ENCODE peak calls at places on chromosomes 5 and 9, in seven cellular contexts. B is naive thymus-derived CD4-positive, alpha-beta T cell; N is mammary epithelial cell; I is OCI-LY7; P is endodermal cell; Q is CD4-positive, alpha-beta T cell; D is tibial nerve. Y is an unnamed sample.

GRCh38 chr9:71647094-71647591 is 121.2 kb downstream of the CEMIP2 start:
- DNase-seq in N (peak; percentile 76), I (no peak), Q (no peak), D (peak; percentile 41), B (no peak), P (peak; percentile 55), Y (no peak)

GRCh38 chr5:137061382-137061781 is 437.7 kb downstream of the SPOCK1 start:
- DNase-seq in N (no peak), Q (no peak), B (no peak), I (no peak), D (no peak), P (no peak), Y (no peak)

GRCh38 chr9:115022760-115023434 is 92.5 kb upstream of the TNFSF8 start:
- DNase-seq in I (no peak), D (no peak), N (peak; percentile 84), Q (no peak), B (no peak), P (no peak), Y (no peak)

GRCh38 chr5:143036146-143036927 is 266.2 kb downstream of the ARHGAP26 start:
- DNase-seq in I (no peak), P (no peak), Q (no peak), N (no peak), B (no peak), D (no peak), Y (no peak)

GRCh38 chr5:168820776-168821302 is 241.7 kb upstream of the PANK3 start:
- DNase-seq in P (no peak), B (no peak), I (no peak), Q (no peak), D (no peak), N (no peak), Y (no peak)

GRCh38 chr9:94912700-94913249 is 186.3 kb downstream of the AOPEP start:
- DNase-seq in D (no peak), B (no peak), N (peak; percentile 67), P (peak; percentile 47), I (no peak), Q (no peak), Y (no peak)

GRCh38 chr5:59598547-59598874 is 295.0 kb downstream of the PDE4D start:
- DNase-seq in Q (no peak), I (peak; percentile 6), B (no peak), P (no peak), D (no peak), N (peak; percentile 37), Y (no peak)

GRCh38 chr5:55868846-55869245 is 17.7 kb downstream of the IL31RA start:
- DNase-seq in B (no peak), I (no peak), Q (no peak), P (no peak), N (peak; percentile 99), D (no peak), Y (no peak)

GRCh38 chr5:174159327-174160247 is 114.1 kb downstream of the NSG2 start:
- DNase-seq in B (no peak), D (no peak), Q (no peak), I (no peak), P (peak; percentile 46), N (peak; percentile 51), Y (no peak)

GRCh38 chr5:50435131-50435530 is 6.0 kb downstream of the EMB start:
- DNase-seq in N (no peak), Q (no peak), I (no peak), P (no peak), B (no peak), D (no peak), Y (no peak)

GRCh38 chr5:177329883-177330282 is 18.2 kb upstream of the MXD3 start:
- DNase-seq in Q (no peak), N (no peak), D (no peak), B (no peak), I (no peak), P (no peak), Y (no peak)

GRCh38 chr9:73743826-73744225 is 592.2 kb downstream of the ANXA1 start:
- DNase-seq in I (no peak), Q (no peak), D (no peak), N (peak; percentile 64), P (no peak), B (no peak), Y (no peak)

GRCh38 chr5:153352685-153353219 is 137.7 kb upstream of the GRIA1 start:
- DNase-seq in D (no peak), Q (no peak), P (no peak), I (no peak), N (peak; percentile 75), B (no peak), Y (no peak)

GRCh38 chr5:135139397-135140134 is 105.5 kb upstream of the PITX1 start:
- DNase-seq in P (no peak), N (peak; percentile 85), I (no peak), B (no peak), D (no peak), Q (no peak), Y (no peak)

GRCh38 chr9:132026932-132027585 is 52.6 kb downstream of the MED27 start:
- DNase-seq in N (peak; percentile 91), D (no peak), B (no peak), P (no peak), I (no peak), Q (no peak), Y (no peak)

GRCh38 chr5:180378412-180379344 is 25.5 kb upstream of the GFPT2 start:
- DNase-seq in N (no peak), Q (no peak), D (no peak), P (no peak), I (no peak), B (no peak), Y (no peak)

GRCh38 chr5:127923804-127924570 is 159.6 kb upstream of the SLC12A2 start:
- DNase-seq in Q (no peak), B (no peak), P (no peak), N (peak; percentile 72), I (no peak), D (no peak), Y (no peak)

GRCh38 chr9:68492801-68493200 is 47.9 kb downstream of the TMEM252 start:
- DNase-seq in N (no peak), P (no peak), B (no peak), I (no peak), Q (no peak), D (no peak), Y (no peak)

GRCh38 chr5:39947657-39948056 is 522.9 kb upstream of the DAB2 start:
- DNase-seq in Q (no peak), B (no peak), N (peak; percentile 33), P (no peak), D (no peak), I (no peak), Y (no peak)

GRCh38 chr5:14503017-14503680 is 78.4 kb upstream of the OTULINL start:
- DNase-seq in I (no peak), N (no peak), D (no peak), Q (no peak), P (no peak), B (no peak), Y (no peak)

GRCh38 chr9:77926314-77926959 is 105.2 kb downstream of the GNAQ start:
- DNase-seq in N (peak; percentile 41), D (no peak), P (no peak), Q (no peak), B (no peak), I (no peak), Y (no peak)

GRCh38 chr5:156147948-156148285 is 179.0 kb upstream of the SGCD start:
- DNase-seq in I (no peak), P (no peak), N (no peak), D (no peak), Q (no peak), B (no peak), Y (no peak)

DNA sequence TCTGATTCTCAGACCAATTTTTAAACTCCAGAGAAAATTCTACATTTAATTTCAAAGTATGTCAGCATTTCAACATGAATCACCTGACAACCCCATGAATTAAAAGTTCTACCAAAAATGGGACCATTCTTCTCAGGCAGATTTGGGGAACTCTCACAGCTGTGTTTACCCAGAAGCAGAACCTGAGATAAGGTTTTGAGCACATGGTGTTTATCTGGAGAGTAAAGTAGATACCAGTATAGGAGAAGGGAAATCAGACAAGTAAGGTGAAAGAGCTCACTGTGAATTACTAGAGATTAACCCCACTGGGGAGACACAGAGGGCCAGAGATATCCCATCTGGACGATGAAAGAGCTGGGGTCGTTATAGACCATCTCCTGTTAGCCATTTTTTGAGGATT is 729.1 kb downstream of the DNAH5 start:
- DNase-seq in B (no peak), N (no peak), D (no peak), I (no peak), Q (no peak), P (no peak), Y (no peak)
- H3K9me3 ChIP-seq in B (peaks cover 11% of the 10 kb centered on the region), N (no peaks in the 10 kb centered on the region), D (no peaks in the 10 kb centered on the region), I (no peaks in the 10 kb centered on the region), Q (no peaks in the 10 kb centered on the region), P (no peaks in the 10 kb centered on the region), Y (peaks cover 4% of the 10 kb centered on the region)

GRCh38 chr5:179111267-179112207 is 51.4 kb downstream of the ZNF354C start:
- DNase-seq in D (no peak), P (peak; percentile 11), I (no peak), N (no peak), B (no peak), Q (no peak), Y (no peak)

GRCh38 chr5:179113945-179114641 is 53.9 kb downstream of the ZNF354C start:
- DNase-seq in P (peak; percentile 14), D (no peak), B (no peak), N (no peak), Q (no peak), I (no peak), Y (no peak)

GRCh38 chr5:179112469-179113142 is 52.4 kb downstream of the ZNF354C start:
- DNase-seq in P (peak; percentile 12), N (no peak), I (no peak), D (no peak), Q (no peak), B (no peak), Y (no peak)

GRCh38 chr5:179114756-179115155 is 54.6 kb downstream of the ZNF354C start:
- DNase-seq in Q (no peak), P (peak; percentile 9), D (no peak), I (no peak), B (no peak), N (no peak), Y (no peak)

GRCh38 chr5:179113143-179113530 is 53.0 kb downstream of the ZNF354C start:
- DNase-seq in B (no peak), D (no peak), I (no peak), P (peak; percentile 8), Q (no peak), N (no peak), Y (no peak)
- H3K9me3 ChIP-seq in B (peaks cover 42% of the 10 kb centered on the region), D (no peaks in the 10 kb centered on the region), I (no peaks in the 10 kb centered on the region), P (peaks cover 19% of the 10 kb centered on the region), Q (peaks cover 30% of the 10 kb centered on the region), N (peaks cover 39% of the 10 kb centered on the region), Y (peaks cover 3% of the 10 kb centered on the region)

GRCh38 chr9:96769989-96770388 is 7.9 kb downstream of the ZNF510 start:
- DNase-seq in Q (no peak), P (no peak), N (no peak), D (no peak), I (no peak), B (no peak), Y (no peak)
- H3K9me3 ChIP-seq in Q (peaks cover 68% of the 10 kb centered on the region), P (peaks cover 92% of the 10 kb centered on the region), N (peaks cover 33% of the 10 kb centered on the region), D (peaks cover 6% of the 10 kb centered on the region), I (peaks cover 63% of the 10 kb centered on the region), B (peaks cover 66% of the 10 kb centered on the region), Y (peaks cover 41% of the 10 kb centered on the region)

GRCh38 chr5:77761606-77762005 is 14.5 kb downstream of the TBCA start:
- DNase-seq in D (no peak), B (no peak), Q (no peak), P (no peak), I (no peak), N (no peak), Y (no peak)

GRCh38 chr5:77758141-77758938 is 17.8 kb downstream of the TBCA start:
- DNase-seq in D (no peak), P (no peak), N (no peak), I (no peak), Q (no peak), B (no peak), Y (no peak)
- H3K9me3 ChIP-seq in D (no peaks in the 10 kb centered on the region), P (peaks cover 52% of the 10 kb centered on the region), N (no peaks in the 10 kb centered on the region), I (peaks cover 6% of the 10 kb centered on the region), Q (no peaks in the 10 kb centered on the region), B (peaks cover under 1% of the 10 kb centered on the region), Y (no peaks in the 10 kb centered on the region)

Y was measured in T-helper 17 cell.